ENCODE peak calls at places on chromosomes 2 and 18, in nine cellular contexts. P, E, H, R, W, N, Z, I and U are unnamed samples.

GRCh38 chr2:165793161-165793778 is 777 bp downstream of the GALNT3 start:
- DNase-seq in W (peak), P (no peak), R (no peak), H (no peak), I (no peak), Z (peak), N (no peak), E (no peak), U (no peak)

GRCh38 chr2:203225423-203226039 is 13.3 kb upstream of the CYP20A1 start:
- DNase-seq in I (peak), Z (no peak), H (no peak), R (peak), P (peak), E (peak), N (peak), W (no peak), U (peak)

GRCh38 chr2:57407742-57408343 is 638.8 kb upstream of the VRK2 start:
- DNase-seq in H (no peak), R (no peak), W (no peak), P (no peak), N (no peak), E (no peak), I (no peak), Z (no peak), U (no peak)

GRCh38 chr2:231947694-231948093 is 13.8 kb upstream of the DIS3L2 start:
- DNase-seq in I (no peak), H (no peak), E (no peak), Z (no peak), W (no peak), P (no peak), R (no peak), N (no peak), U (no peak)

GRCh38 chr2:66661253-66662173 is 226.6 kb downstream of the MEIS1 start:
- DNase-seq in N (no peak), R (no peak), H (no peak), W (no peak), Z (no peak), I (no peak), P (no peak), E (no peak), U (no peak)

GRCh38 chr18:9091066-9091476 is 11.4 kb upstream of the NDUFV2 start:
- DNase-seq in I (no peak), E (no peak), N (no peak), W (no peak), Z (no peak), P (no peak), H (no peak), R (no peak), U (no peak)

GRCh38 chr2:8487461-8487932 is 194.4 kb upstream of the ID2 start:
- DNase-seq in N (no peak), Z (no peak), I (no peak), R (no peak), H (no peak), W (no peak), E (no peak), P (peak), U (no peak)

GRCh38 chr2:187500585-187501359 is 52.7 kb upstream of the CALCRL start:
- DNase-seq in E (peak), N (peak), H (no peak), R (peak), I (peak), P (peak), W (no peak), Z (no peak), U (no peak)

GRCh38 chr2:232522014-232522854 is 2.0 kb downstream of the PRSS56 start:
- DNase-seq in Z (peak), H (no peak), N (no peak), W (no peak), E (peak), P (peak), R (peak), I (peak), U (peak)

GRCh38 chr2:170818294-170819104 is 1.8 kb downstream of the GAD1 start:
- DNase-seq in E (no peak), R (no peak), N (no peak), W (no peak), P (no peak), H (no peak), I (no peak), Z (no peak), U (no peak)

GRCh38 chr2:85288244-85288725 is 39.5 kb downstream of the TGOLN2 start:
- DNase-seq in I (no peak), H (no peak), E (no peak), W (no peak), Z (no peak), P (no peak), N (no peak), R (peak), U (no peak)

GRCh38 chr2:199484927-199485326 is 27.2 kb upstream of the SATB2 start:
- DNase-seq in I (no peak), P (peak), H (no peak), Z (no peak), R (peak), W (no peak), N (no peak), E (no peak), U (no peak)

GRCh38 chr2:174753038-174753633 is 11.1 kb downstream of the CHRNA1 start:
- DNase-seq in R (no peak), P (peak), Z (no peak), W (no peak), E (no peak), H (no peak), N (no peak), I (no peak), U (no peak)

DNA sequence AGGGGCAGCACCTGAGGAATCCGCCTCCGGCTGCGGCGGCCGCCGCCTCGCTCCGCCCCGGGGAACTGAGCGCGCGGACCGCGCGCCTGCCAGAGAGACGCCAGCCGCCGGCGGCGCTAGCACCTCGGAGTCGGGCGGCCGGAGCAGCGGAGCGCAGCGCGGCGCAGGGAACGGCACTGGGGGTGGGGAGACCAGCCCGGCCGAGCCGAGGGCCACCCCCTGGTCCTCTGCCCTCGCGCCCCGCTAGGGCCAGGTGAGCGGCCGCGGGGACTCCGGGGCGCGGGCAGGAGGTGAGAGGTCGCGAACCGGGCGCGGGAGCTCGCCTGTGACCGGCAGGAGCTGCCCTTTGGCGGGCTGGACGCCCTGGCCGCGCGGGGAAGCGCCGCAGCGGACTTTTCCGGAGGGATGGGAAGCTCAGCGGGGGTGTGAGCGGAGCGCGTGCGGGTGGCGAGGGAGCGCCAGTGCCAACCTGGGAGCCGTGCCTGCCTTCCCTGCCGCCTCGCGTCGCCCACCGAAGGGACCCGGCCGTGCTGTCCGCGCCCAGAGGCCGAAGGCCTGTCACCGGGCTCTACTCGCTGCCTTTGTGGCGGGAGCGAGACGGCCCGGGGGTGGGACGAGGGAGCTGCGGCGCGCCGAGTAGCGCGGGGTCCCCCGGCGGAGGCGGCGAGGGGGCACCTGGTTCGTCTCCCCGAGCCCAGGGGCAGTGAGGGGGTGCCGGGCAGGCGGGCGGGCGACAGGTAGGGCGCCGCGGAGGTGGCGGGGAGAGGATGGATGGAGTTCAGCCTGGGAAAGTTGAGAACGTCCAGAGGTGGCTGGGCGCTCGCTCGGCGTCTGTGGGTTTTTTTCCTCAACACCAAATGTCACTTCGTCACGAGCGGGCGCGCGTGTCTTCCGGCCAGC is at the start of gene GREB1L:
- DNase-seq in H (no peak), P (peak), I (peak), R (peak), E (peak), W (no peak), N (peak), Z (peak), U (peak)
- TF ChIP-seq CTCF in H (peak), P (no peak), I (peak), R (peak), E (peak), W (no peak), N (no peak), Z (peak), U (no peak)

GRCh38 chr2:208101716-208102631 is 22.4 kb downstream of the CRYGD start:
- DNase-seq in Z (no peak), N (peak), H (no peak), W (no peak), I (no peak), E (peak), P (no peak), R (peak), U (peak)
- TF ChIP-seq CTCF in Z (no peak), N (peak), H (no peak), W (no peak), I (peak), E (peak), P (no peak), R (no peak), U (peak)

DNA sequence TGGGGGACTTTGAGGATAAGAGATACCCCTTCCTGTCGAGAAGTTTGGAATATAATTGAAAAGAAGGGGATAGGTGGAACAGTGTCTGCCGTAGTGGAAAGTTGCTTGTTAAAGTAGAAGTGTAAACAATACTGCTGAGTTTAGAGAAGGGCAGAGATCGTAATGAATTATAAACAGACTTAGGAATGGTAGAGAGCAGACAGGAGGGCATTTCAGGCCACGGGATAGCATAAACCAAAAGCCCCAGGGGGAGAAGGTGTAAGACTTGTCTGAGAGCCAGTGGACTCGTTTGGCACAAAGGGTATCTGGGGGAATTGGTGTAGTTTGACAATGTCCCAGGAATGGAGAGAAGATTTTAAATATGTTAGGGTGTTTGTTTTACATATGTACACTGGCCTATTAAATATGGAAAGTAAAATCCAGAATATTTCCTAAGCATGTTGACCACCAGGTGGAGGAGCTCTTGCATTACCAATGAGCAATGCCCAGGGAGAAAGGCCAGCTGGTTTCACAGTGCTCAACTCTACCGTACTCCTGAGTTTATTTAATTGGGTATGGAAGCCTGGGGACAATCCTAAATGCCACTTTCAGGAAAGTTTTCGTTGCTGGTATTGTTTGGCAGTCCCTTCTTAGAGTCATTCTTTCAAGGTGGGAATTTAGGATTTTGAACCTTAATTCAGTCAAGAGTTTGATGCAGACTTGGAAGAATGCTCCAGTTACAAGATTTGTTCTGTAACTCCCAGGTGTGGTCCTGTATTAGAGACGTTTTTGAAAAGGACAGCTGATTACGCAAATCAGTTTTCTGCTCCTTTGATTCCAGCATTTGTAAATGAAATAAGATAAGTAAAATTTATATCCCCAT is 7.5 kb downstream of the COPS8 start:
- DNase-seq in E (peak), I (no peak), W (no peak), H (no peak), Z (no peak), R (peak), P (no peak), N (peak), U (peak)
- TF ChIP-seq CTCF in E (peak), I (peak), W (peak), H (peak), Z (no peak), R (peak), P (peak), N (peak), U (peak)

GRCh38 chr18:58136865-58137264 is 92.8 kb downstream of the NEDD4L start:
- DNase-seq in W (no peak), E (no peak), H (no peak), Z (no peak), I (no peak), P (no peak), N (peak), R (no peak), U (no peak)
- TF ChIP-seq CTCF in W (no peak), E (no peak), H (no peak), Z (no peak), I (no peak), P (no peak), N (no peak), R (no peak), U (no peak)

GRCh38 chr2:155308367-155309009 is 610.0 kb downstream of the KCNJ3 start:
- DNase-seq in P (peak), Z (no peak), N (no peak), R (no peak), E (no peak), H (no peak), I (no peak), W (no peak), U (no peak)

GRCh38 chr2:155315768-155316167 is 617.3 kb downstream of the KCNJ3 start:
- DNase-seq in H (no peak), R (no peak), W (no peak), Z (no peak), P (no peak), N (no peak), I (no peak), E (no peak), U (no peak)

GRCh38 chr2:155309483-155309882 is 611.0 kb downstream of the KCNJ3 start:
- DNase-seq in Z (no peak), W (no peak), N (no peak), E (no peak), R (no peak), P (peak), H (no peak), I (no peak), U (no peak)

DNA sequence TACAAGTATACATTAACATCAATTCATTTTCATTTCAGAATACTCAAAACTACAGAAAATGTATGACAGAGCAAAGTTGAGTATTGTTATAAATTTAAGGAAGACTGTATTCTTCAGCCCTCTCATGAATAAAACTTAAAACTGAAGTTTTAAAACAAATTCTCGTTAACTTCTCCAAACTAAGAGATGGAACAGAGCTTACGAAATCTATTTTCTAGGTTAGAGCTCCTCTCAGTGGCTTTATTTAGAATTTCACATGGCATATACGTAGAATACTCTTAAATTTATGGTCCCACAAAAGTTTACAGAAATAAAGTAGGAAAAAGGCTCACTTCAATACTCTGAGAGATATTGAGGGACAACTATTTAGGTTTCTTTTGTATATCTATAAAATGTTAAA is 612.1 kb downstream of the KCNJ3 start:
- DNase-seq in N (peak), E (peak), H (no peak), Z (no peak), R (peak), I (peak), P (peak), W (no peak), U (no peak)
- TF ChIP-seq CTCF in N (no peak), E (peak), H (peak), Z (peak), R (peak), I (peak), P (peak), W (no peak), U (peak)